ENCODE peak calls at places on chromosomes 16 and 17, in four cellular contexts. K is HepG2, S is SK-N-SH, O is GM12891. F is an unnamed sample.

GRCh38 chr17:41107941-41108445 is 2.8 kb downstream of the KRTAP4-9 start:
- DNase-seq in O (no peak), S (no peak), K (no peak), F (no peak)

GRCh38 chr16:48123104-48123788 is 32.5 kb downstream of the ABCC12 start:
- DNase-seq in O (no peak), S (no peak), K (peak), F (no peak)

GRCh38 chr17:58121925-58122324 is 26.3 kb upstream of the OR4D1 start:
- DNase-seq in K (peak), O (peak), S (peak), F (no peak)

GRCh38 chr16:61042736-61043135 is 993.5 kb downstream of the CDH8 start:
- DNase-seq in S (no peak), K (no peak), O (no peak), F (no peak)

GRCh38 chr16:10539256-10539655 is 41.1 kb downstream of the EMP2 start:
- DNase-seq in S (no peak), K (no peak), O (no peak), F (no peak)

GRCh38 chr16:56848955-56849689 is 15.9 kb upstream of the SLC12A3 start:
- DNase-seq in O (no peak), S (no peak), K (peak), F (no peak)

GRCh38 chr17:17175917-17176316 is 30.2 kb downstream of the PLD6 start:
- DNase-seq in O (no peak), K (no peak), S (no peak), F (no peak)

GRCh38 chr17:76152580-76152979 is 11.5 kb upstream of the FOXJ1 start:
- DNase-seq in K (no peak), O (no peak), S (no peak), F (no peak)

GRCh38 chr16:70693231-70693671 is 7.4 kb upstream of the MTSS2 start:
- DNase-seq in O (no peak), S (no peak), K (no peak), F (no peak)

GRCh38 chr17:73795730-73796129 is 151.5 kb upstream of the SDK2 start:
- DNase-seq in K (peak), S (no peak), O (no peak), F (no peak)

GRCh38 chr17:31908386-31908785 is 6.9 kb upstream of the UTP6 start:
- DNase-seq in S (no peak), O (no peak), K (no peak), F (no peak)

GRCh38 chr17:30720013-30720471 is 104.5 kb downstream of the CRLF3 start:
- DNase-seq in O (no peak), S (no peak), K (no peak), F (no peak)

GRCh38 chr17:80051681-80052080 is 15.2 kb downstream of the CCDC40 start:
- DNase-seq in S (no peak), K (no peak), O (no peak), F (no peak)

DNA sequence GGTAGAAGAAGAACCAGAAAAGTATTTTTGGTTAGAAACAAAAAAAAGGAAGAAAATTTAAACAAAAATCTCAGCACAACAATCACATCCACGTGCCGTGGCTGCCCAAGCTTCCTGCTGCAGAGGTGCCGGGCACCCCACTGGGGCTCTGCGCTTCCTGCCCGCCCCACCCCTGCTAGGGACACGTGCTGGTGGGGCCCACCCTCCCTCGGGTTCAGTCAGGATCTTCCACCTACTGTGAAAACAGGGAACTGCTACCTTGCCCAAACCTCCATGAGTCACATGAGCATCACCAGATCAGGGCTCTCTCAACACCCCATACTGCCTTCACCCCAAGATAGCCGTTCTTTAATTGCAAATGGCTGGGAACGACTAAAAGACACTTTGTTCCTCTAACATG is 24.4 kb upstream of the CYTH1 start:
- DNase-seq in K (no peak), S (no peak), O (peak), F (no peak)
- TF ChIP-seq TAF1 in K (no peak), S (no peak), O (no peak), F (no peak)

DNA sequence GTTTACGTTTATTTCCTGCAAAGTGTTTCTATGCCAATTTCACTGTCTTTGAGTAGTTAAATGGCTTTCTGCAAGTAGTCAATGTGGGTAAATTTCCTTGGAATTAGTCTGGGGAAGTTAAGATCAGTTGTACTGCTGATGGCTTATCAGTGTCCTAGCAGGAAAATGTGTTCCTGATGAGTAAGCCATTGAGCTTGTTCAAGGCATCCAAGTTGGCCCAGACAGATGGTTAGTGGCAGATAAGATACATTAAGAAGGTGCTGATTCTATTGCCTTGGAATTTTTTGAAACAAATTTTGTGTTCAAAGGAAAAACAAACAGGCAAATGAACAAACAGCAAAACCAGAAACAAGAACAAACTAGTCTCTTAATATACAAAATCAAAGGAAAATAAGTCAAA is 258.4 kb downstream of the MAP2K6 start:
- DNase-seq in K (no peak), O (no peak), S (no peak), F (no peak)
- TF ChIP-seq TAF1 in K (no peak), O (no peak), S (no peak), F (no peak)

GRCh38 chr17:50149425-50150353 is 788 bp downstream of the PPP1R9B start:
- DNase-seq in K (no peak), O (no peak), S (peak), F (no peak)
- TF ChIP-seq TAF1 in K (no peak), O (no peak), S (no peak), F (peak)

DNA sequence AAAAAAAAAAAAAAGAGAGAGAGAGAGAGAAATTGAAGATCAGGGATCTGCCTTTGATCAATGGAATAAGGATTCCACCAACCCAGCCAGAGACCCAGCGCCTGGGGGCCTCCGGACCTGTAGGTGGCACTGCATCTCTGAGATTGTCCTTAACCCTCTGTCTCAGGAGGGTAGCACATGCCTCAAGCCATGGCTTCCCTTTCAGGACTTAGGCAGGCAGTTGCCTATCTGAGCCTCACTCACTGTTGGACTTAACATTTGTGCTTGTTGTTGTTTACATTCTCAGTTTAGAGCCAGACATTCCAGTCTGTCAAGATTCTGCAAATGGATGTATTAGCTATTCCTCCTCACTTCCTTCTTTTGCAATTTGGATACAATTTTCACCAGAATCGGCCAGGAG is 5.1 kb upstream of the SCNN1B start:
- DNase-seq in K (peak), O (peak), S (peak), F (peak)
- TF ChIP-seq TAF1 in K (no peak), O (no peak), S (no peak), F (no peak)

GRCh38 chr16:89345663-89346150 is 128.2 kb downstream of the ZNF778 start:
- DNase-seq in O (no peak), S (no peak), K (peak), F (no peak)

GRCh38 chr16:89341697-89342694 is 124.5 kb downstream of the ZNF778 start:
- DNase-seq in O (no peak), S (no peak), K (no peak), F (no peak)

GRCh38 chr16:89344846-89345577 is 127.5 kb downstream of the ZNF778 start:
- DNase-seq in K (no peak), S (no peak), O (no peak), F (no peak)

GRCh38 chr16:89344314-89344828 is 126.9 kb downstream of the ZNF778 start:
- DNase-seq in K (no peak), O (no peak), S (no peak), F (no peak)

GRCh38 chr16:89343501-89344291 is 126.2 kb downstream of the ZNF778 start:
- DNase-seq in O (no peak), K (no peak), S (no peak), F (no peak)
- TF ChIP-seq TAF1 in O (no peak), K (no peak), S (no peak), F (no peak)

DNA sequence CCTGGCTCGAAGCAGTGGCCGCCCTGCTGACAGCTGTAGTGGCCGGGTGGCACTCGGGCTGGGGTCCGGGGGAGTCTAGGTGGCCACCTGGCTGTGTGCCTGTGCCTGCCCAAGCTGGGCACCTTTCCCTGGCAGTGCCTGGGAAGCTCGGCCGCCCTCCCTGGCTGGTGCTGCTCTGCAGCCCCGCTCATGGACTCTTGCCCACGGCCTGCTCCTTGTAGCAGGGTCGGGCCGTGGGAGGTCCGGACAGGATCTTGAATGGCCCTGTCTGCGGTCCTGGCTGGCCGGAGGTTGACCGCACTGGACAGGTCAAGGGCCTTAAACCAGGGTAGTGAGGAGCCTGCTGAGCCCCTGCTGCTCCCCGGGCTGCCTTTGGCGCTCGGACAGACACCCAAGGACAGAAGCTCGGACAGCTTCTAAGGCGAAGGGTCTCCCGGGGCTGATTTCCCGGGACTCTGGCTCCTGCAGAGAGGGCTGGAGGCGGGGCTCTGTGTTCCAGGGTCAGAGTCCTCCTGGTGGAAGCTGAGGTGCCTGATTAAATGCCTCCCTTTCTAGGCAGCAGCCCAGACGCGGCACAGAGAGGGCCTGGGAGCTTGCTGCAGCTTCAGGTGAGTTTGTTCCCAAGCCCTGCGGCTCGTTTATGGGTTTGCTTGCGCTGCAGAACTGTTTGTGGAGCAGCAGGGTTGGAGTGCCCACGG is 6.0 kb downstream of the CAPN15 start:
- DNase-seq in O (no peak), K (peak), S (no peak), F (no peak)
- TF ChIP-seq TAF1 in O (no peak), K (peak), S (no peak), F (no peak)

GRCh38 chr17:60108712-60109111 is 30.0 kb upstream of the HEATR6 start:
- DNase-seq in S (no peak), O (no peak), K (no peak), F (no peak)
- TF ChIP-seq TAF1 in S (no peak), O (no peak), K (no peak), F (no peak)

DNA sequence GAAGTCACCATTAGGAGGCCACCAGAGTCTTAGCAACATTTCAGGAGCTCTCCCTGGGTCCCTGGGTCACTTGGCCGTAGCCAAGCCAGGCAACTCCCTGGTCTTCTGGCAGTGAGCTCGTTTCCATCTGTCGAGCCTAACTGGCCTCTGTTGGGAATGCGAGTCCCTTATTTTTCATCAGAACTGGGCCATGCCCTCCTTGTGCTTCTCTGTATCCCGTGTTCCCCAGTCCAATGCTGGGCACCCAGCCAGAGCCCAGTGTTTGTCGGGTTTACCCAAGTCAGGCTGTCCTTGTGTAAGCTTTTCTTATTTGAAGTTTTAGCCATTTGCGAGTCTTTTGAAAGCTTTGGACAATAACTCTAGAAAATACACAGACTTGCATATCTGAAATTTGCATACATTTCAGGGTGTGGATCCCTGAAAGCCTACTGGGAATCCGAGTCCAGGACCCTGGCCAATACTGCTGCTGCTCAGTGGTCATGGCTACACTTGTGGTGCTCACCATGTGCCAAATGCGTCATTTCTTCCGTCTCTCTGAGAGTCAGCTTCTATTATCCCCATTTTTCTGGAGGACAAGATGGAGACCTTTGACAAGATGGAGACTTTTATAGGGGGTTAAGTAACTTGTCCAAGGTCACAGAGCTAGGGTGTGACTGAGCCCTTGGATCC is 81.6 kb upstream of the LGALS9 start:
- DNase-seq in O (no peak), K (no peak), S (no peak), F (no peak)
- TF ChIP-seq TAF1 in O (no peak), K (no peak), S (no peak), F (no peak)

GRCh38 chr17:19247423-19247822 is 10.3 kb downstream of the EPN2 start:
- DNase-seq in S (peak), K (no peak), O (no peak), F (no peak)
- TF ChIP-seq TAF1 in S (no peak), K (no peak), O (no peak), F (no peak)

GRCh38 chr16:20910781-20911321 is 10.3 kb downstream of the LYRM1 start:
- DNase-seq in S (no peak), K (no peak), O (no peak), F (no peak)
- TF ChIP-seq TAF1 in S (no peak), K (no peak), O (no peak), F (no peak)

F was measured in GM12892.